ENCODE peak calls at places on chromosomes 7 and 10, in four cellular contexts. One of them, this sample, is unnamed.

GRCh38 chr10:93464826-93465388 is 17.2 kb downstream of the MYOF start:
- DNase-seq in AG04450: no peak
- DNase-seq in CD4-positive, alpha-beta T cell: no peak
- DNase-seq in RWPE1: no peak
- DNase-seq in this sample: no peak

GRCh38 chr7:94272821-94273583 is 121.7 kb upstream of the COL1A2 start:
- DNase-seq in AG04450: no peak
- DNase-seq in CD4-positive, alpha-beta T cell: no peak
- DNase-seq in RWPE1: no peak
- DNase-seq in this sample: no peak

GRCh38 chr10:11528286-11528685 is 83.2 kb downstream of the USP6NL start:
- DNase-seq in AG04450: no peak
- DNase-seq in CD4-positive, alpha-beta T cell: no peak
- DNase-seq in RWPE1: no peak
- DNase-seq in this sample: no peak

GRCh38 chr7:152674860-152675760 is 831 bp downstream of the XRCC2 start:
- DNase-seq in AG04450: peak
- DNase-seq in CD4-positive, alpha-beta T cell: no peak
- DNase-seq in RWPE1: peak
- DNase-seq in this sample: no peak

GRCh38 chr10:804191-804781 is 114.8 kb upstream of the DIP2C start:
- DNase-seq in AG04450: no peak
- DNase-seq in CD4-positive, alpha-beta T cell: no peak
- DNase-seq in RWPE1: no peak
- DNase-seq in this sample: no peak

GRCh38 chr10:15309221-15309620 is 61.9 kb downstream of the FAM171A1 start:
- DNase-seq in AG04450: no peak
- DNase-seq in CD4-positive, alpha-beta T cell: no peak
- DNase-seq in RWPE1: no peak
- DNase-seq in this sample: no peak

GRCh38 chr10:30821269-30821993 is 191.9 kb upstream of the LYZL2 start:
- DNase-seq in AG04450: no peak
- DNase-seq in CD4-positive, alpha-beta T cell: no peak
- DNase-seq in RWPE1: no peak
- DNase-seq in this sample: peak

GRCh38 chr10:74825033-74825370 is 1.4 kb upstream of the KAT6B start:
- DNase-seq in AG04450: no peak
- DNase-seq in CD4-positive, alpha-beta T cell: no peak
- DNase-seq in RWPE1: no peak
- DNase-seq in this sample: no peak

GRCh38 chr10:60883187-60883586 is 60.8 kb downstream of the RHOBTB1 start:
- DNase-seq in AG04450: no peak
- DNase-seq in CD4-positive, alpha-beta T cell: no peak
- DNase-seq in RWPE1: peak
- DNase-seq in this sample: peak

GRCh38 chr7:47154781-47155180 is 427.1 kb downstream of the TNS3 start:
- DNase-seq in AG04450: no peak
- DNase-seq in CD4-positive, alpha-beta T cell: no peak
- DNase-seq in RWPE1: no peak
- DNase-seq in this sample: no peak

GRCh38 chr7:142703655-142704310 is 45.5 kb upstream of the PRSS1 start:
- DNase-seq in AG04450: no peak
- DNase-seq in CD4-positive, alpha-beta T cell: no peak
- DNase-seq in RWPE1: no peak
- DNase-seq in this sample: no peak

GRCh38 chr10:27947513-27947912 is 51.4 kb downstream of the ODAD2 start:
- DNase-seq in AG04450: no peak
- DNase-seq in CD4-positive, alpha-beta T cell: no peak
- DNase-seq in RWPE1: no peak
- DNase-seq in this sample: no peak

GRCh38 chr7:2959343-2959680 is 84.4 kb downstream of the CARD11 start:
- DNase-seq in AG04450: no peak
- DNase-seq in CD4-positive, alpha-beta T cell: no peak
- DNase-seq in RWPE1: no peak
- DNase-seq in this sample: no peak

GRCh38 chr10:94138391-94138790 is 144.7 kb downstream of the PLCE1 start:
- DNase-seq in AG04450: peak
- DNase-seq in CD4-positive, alpha-beta T cell: no peak
- DNase-seq in RWPE1: no peak
- DNase-seq in this sample: peak

GRCh38 chr10:75402486-75403143 is 1.1 kb upstream of the ZNF503 start:
- DNase-seq in AG04450: no peak
- DNase-seq in CD4-positive, alpha-beta T cell: no peak
- DNase-seq in RWPE1: no peak
- DNase-seq in this sample: no peak

GRCh38 chr7:128349121-128349825 is 5.6 kb upstream of the RBM28 start:
- DNase-seq in AG04450: no peak
- DNase-seq in CD4-positive, alpha-beta T cell: no peak
- DNase-seq in RWPE1: no peak
- DNase-seq in this sample: no peak

GRCh38 chr10:86795353-86795752 is 38.9 kb downstream of the BMPR1A start:
- DNase-seq in AG04450: peak
- DNase-seq in CD4-positive, alpha-beta T cell: no peak
- DNase-seq in RWPE1: peak
- DNase-seq in this sample: peak

GRCh38 chr7:8443871-8444756 is 10.7 kb downstream of the NXPH1 start:
- DNase-seq in AG04450: no peak
- DNase-seq in CD4-positive, alpha-beta T cell: no peak
- DNase-seq in RWPE1: peak
- DNase-seq in this sample: no peak

GRCh38 chr7:70353310-70353947 is 755.2 kb downstream of the AUTS2 start:
- DNase-seq in AG04450: no peak
- DNase-seq in CD4-positive, alpha-beta T cell: no peak
- DNase-seq in RWPE1: no peak
- DNase-seq in this sample: no peak

GRCh38 chr7:44521347-44522095 is 19.6 kb downstream of the NPC1L1 start:
- DNase-seq in AG04450: no peak
- DNase-seq in CD4-positive, alpha-beta T cell: no peak
- DNase-seq in RWPE1: no peak
- DNase-seq in this sample: no peak

GRCh38 chr10:104336829-104337526 is 1.3 kb downstream of the ITPRIP start:
- DNase-seq in AG04450: no peak
- DNase-seq in CD4-positive, alpha-beta T cell: no peak
- DNase-seq in RWPE1: no peak
- DNase-seq in this sample: peak

GRCh38 chr10:28922861-28923260 is 245.5 kb downstream of the BAMBI start:
- DNase-seq in AG04450: no peak
- DNase-seq in CD4-positive, alpha-beta T cell: no peak
- DNase-seq in RWPE1: no peak
- DNase-seq in this sample: no peak

GRCh38 chr7:155195939-155196523 is 101.6 kb upstream of the INSIG1 start:
- DNase-seq in AG04450: no peak
- DNase-seq in CD4-positive, alpha-beta T cell: no peak
- DNase-seq in RWPE1: no peak
- DNase-seq in this sample: no peak

GRCh38 chr10:84563868-84564267 is 235.5 kb downstream of the CCSER2 start:
- DNase-seq in AG04450: no peak
- DNase-seq in CD4-positive, alpha-beta T cell: no peak
- DNase-seq in RWPE1: no peak
- DNase-seq in this sample: no peak

GRCh38 chr7:150803161-150803860 is 2.7 kb downstream of the TMEM176A start:
- DNase-seq in AG04450: no peak
- DNase-seq in CD4-positive, alpha-beta T cell: no peak
- DNase-seq in RWPE1: no peak
- DNase-seq in this sample: no peak

GRCh38 chr7:127770870-127771269 is 118.9 kb downstream of the SND1 start:
- DNase-seq in AG04450: no peak
- DNase-seq in CD4-positive, alpha-beta T cell: no peak
- DNase-seq in RWPE1: no peak
- DNase-seq in this sample: peak

GRCh38 chr10:63521389-63522128 is at the start of gene REEP3:
- DNase-seq in AG04450: peak
- DNase-seq in CD4-positive, alpha-beta T cell: peak
- DNase-seq in RWPE1: peak
- DNase-seq in this sample: peak

GRCh38 chr7:106617860-106618259 is 43.1 kb downstream of the CCDC71L start:
- DNase-seq in AG04450: no peak
- DNase-seq in CD4-positive, alpha-beta T cell: no peak
- DNase-seq in RWPE1: no peak
- DNase-seq in this sample: no peak

GRCh38 chr7:131843862-131844261 is 287.4 kb upstream of the PODXL start:
- DNase-seq in AG04450: no peak
- DNase-seq in CD4-positive, alpha-beta T cell: no peak
- DNase-seq in RWPE1: no peak
- DNase-seq in this sample: peak

GRCh38 chr7:80775972-80776371 is 137.5 kb downstream of the CD36 start:
- DNase-seq in AG04450: no peak
- DNase-seq in CD4-positive, alpha-beta T cell: no peak
- DNase-seq in RWPE1: no peak
- DNase-seq in this sample: no peak

GRCh38 chr7:84363741-84364140 is 169.2 kb upstream of the SEMA3A start:
- DNase-seq in AG04450: no peak
- DNase-seq in CD4-positive, alpha-beta T cell: no peak
- DNase-seq in RWPE1: no peak
- DNase-seq in this sample: no peak

GRCh38 chr10:84065764-84066163 is 73.5 kb upstream of the GHITM start:
- DNase-seq in AG04450: no peak
- DNase-seq in CD4-positive, alpha-beta T cell: no peak
- DNase-seq in RWPE1: no peak
- DNase-seq in this sample: no peak

GRCh38 chr10:126006906-126007305 is 110.5 kb downstream of the FANK1 start:
- DNase-seq in AG04450: no peak
- DNase-seq in CD4-positive, alpha-beta T cell: no peak
- DNase-seq in RWPE1: no peak
- DNase-seq in this sample: no peak

GRCh38 chr10:104090597-104090996 is 4.9 kb upstream of the COL17A1 start:
- DNase-seq in AG04450: no peak
- DNase-seq in CD4-positive, alpha-beta T cell: no peak
- DNase-seq in RWPE1: no peak
- DNase-seq in this sample: no peak

GRCh38 chr10:118272090-118272775 is 69.9 kb downstream of the FAM204A start:
- DNase-seq in AG04450: peak
- DNase-seq in CD4-positive, alpha-beta T cell: no peak
- DNase-seq in RWPE1: no peak
- DNase-seq in this sample: no peak
- H3K27ac ChIP-seq in AG04450: peak
- H3K27ac ChIP-seq in CD4-positive, alpha-beta T cell: no peak
- H3K27ac ChIP-seq in RWPE1: no peak
- H3K27ac ChIP-seq in this sample: no peak

GRCh38 chr7:98913612-98914011 is 35.3 kb downstream of the TRRAP start:
- DNase-seq in AG04450: no peak
- DNase-seq in CD4-positive, alpha-beta T cell: no peak
- DNase-seq in RWPE1: no peak
- DNase-seq in this sample: no peak
- TF ChIP-seq CTCF in AG04450: peak
- TF ChIP-seq CTCF in CD4-positive, alpha-beta T cell: no peak
- TF ChIP-seq CTCF in RWPE1: no peak
- TF ChIP-seq CTCF in this sample: no peak

GRCh38 chr7:35819954-35820703 is 19.3 kb downstream of the SEPTIN7 start:
- DNase-seq in AG04450: no peak
- DNase-seq in CD4-positive, alpha-beta T cell: no peak
- DNase-seq in RWPE1: no peak
- DNase-seq in this sample: no peak
- H3K27ac ChIP-seq in AG04450: no peak
- H3K27ac ChIP-seq in CD4-positive, alpha-beta T cell: no peak
- H3K27ac ChIP-seq in RWPE1: no peak
- H3K27ac ChIP-seq in this sample: no peak

DNA sequence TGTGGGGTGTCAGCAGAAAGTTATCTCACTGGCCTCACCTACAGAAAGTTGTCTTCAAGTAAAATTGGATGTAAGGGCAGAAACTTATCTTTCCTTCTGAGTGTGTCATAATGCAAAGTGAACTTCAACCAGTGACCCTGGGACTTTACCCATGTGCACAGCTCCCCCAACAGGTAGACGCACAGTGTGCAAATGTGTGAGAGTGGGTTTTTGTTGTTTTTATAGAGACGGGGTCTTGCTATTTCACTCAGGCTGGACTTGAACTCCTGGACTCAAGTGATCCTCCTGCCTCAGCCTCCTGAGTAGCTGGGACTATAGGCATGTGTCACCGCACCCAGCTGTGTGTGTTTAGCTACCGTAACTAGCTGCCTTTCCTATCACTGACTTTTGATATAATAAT is 6.4 kb upstream of the KAZALD1 start:
- DNase-seq in AG04450: no peak
- DNase-seq in CD4-positive, alpha-beta T cell: no peak
- DNase-seq in RWPE1: no peak
- DNase-seq in this sample: no peak
- TF ChIP-seq CTCF in AG04450: no peak
- TF ChIP-seq CTCF in CD4-positive, alpha-beta T cell: no peak
- TF ChIP-seq CTCF in RWPE1: no peak
- TF ChIP-seq CTCF in this sample: peak

DNA sequence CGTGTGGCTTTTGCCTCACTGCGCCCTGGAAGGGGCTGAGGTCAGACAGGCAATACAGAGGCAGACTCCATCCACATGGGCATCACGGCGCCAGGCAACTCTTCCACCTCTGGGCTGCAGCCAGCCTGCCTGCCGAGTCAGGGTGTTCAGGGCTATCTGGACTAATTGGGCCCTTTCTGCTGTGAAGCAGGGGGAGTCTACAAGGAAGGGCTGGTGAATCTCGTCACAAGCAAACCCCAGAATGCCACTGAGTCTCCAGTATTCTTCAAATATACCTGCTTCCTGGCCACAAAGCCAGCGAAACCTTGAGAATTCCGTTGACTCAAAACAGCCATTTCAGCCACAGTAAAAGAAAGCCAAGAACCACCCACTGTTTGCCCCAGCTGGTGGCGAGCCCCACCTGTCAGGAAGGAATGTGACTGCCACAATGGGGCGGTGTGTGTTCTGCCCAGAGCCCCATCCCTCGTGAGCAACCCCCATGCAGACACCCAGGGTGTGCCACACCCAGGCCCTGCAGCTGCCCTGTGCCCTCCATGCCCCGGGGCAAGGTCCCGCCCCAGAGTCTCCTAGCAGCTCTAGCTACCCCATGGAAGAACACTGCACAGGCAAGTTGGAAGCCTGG is 117.3 kb downstream of the FAM53B start:
- DNase-seq in AG04450: no peak
- DNase-seq in CD4-positive, alpha-beta T cell: peak
- DNase-seq in RWPE1: peak
- DNase-seq in this sample: no peak
- H3K27ac ChIP-seq in AG04450: no peak
- H3K27ac ChIP-seq in CD4-positive, alpha-beta T cell: peak
- H3K27ac ChIP-seq in RWPE1: peak
- H3K27ac ChIP-seq in this sample: no peak

DNA sequence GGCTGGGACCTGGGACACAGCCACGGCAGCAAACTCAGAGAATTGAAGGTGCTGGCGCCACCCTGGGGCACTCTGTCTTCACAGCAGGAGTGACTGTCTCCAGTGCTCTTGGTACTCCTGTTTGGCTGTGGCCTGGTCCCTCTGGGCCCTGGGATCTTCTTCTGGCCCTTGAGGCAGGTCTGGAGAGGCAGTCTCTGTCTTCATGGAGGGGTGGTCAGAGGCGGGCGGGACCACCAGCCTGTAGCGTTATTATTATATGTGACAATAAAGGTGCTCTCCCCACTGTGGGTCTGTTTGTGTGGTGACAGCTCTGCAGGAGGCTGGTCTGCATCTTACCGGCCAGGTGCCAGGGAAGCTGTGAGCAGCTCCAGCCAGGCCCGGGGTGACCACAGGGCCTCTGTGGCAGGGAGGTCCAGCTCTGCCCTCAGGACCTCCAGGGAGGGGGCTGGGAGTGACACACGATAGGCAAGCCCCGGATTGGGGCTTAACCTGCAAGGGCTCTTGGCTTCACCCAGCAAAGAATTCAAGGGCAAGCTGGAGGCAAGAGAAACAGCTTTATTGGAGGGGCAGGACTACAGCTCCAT is 70.3 kb downstream of the MYL10 start:
- DNase-seq in AG04450: no peak
- DNase-seq in CD4-positive, alpha-beta T cell: no peak
- DNase-seq in RWPE1: no peak
- DNase-seq in this sample: no peak
- TF ChIP-seq CTCF in AG04450: no peak
- TF ChIP-seq CTCF in CD4-positive, alpha-beta T cell: no peak
- TF ChIP-seq CTCF in RWPE1: no peak
- TF ChIP-seq CTCF in this sample: peak

This sample was measured in brain microvascular endothelial cell.